ENCODE peak calls at places on chromosome 1, in five cellular contexts. Z, L, P, Y and Q are unnamed samples.

GRCh38 chr1:228358764-228359612 is 47.6 kb downstream of the TRIM11 start:
- DNase-seq in P (no peak), Y (no peak), L (no peak), Z (no peak), Q (no peak)

GRCh38 chr1:229371624-229372023 is 28.8 kb upstream of the CCSAP start:
- DNase-seq in L (no peak), Y (no peak), P (peak; percentile 98), Z (no peak), Q (no peak)

GRCh38 chr1:151047925-151048644 is 534 bp downstream of the C1orf56 start:
- DNase-seq in L (peak; percentile 50), Z (peak; percentile 84), P (no peak), Y (peak; percentile 82), Q (peak; percentile 81)

GRCh38 chr1:164611754-164612642 is 53.0 kb downstream of the PBX1 start:
- DNase-seq in L (no peak), Z (peak; percentile 90), P (peak; percentile 77), Y (no peak), Q (no peak)

GRCh38 chr1:8017495-8018310 is 8.4 kb downstream of the ERRFI1 start:
- DNase-seq in L (no peak), Y (peak; percentile 39), P (no peak), Z (no peak), Q (no peak)

GRCh38 chr1:6962956-6963915 is 178.0 kb downstream of the CAMTA1 start:
- DNase-seq in Z (peak; percentile 100), P (peak; percentile 20), Y (peak; percentile 85), L (no peak), Q (no peak)

GRCh38 chr1:35452086-35452485 is 105.1 kb downstream of the KIAA0319L start:
- DNase-seq in P (no peak), Z (no peak), Y (no peak), L (peak; percentile 12), Q (no peak)

GRCh38 chr1:103110701-103111100 is 2.4 kb upstream of the COL11A1 start:
- DNase-seq in Z (no peak), Y (peak; percentile 80), L (no peak), P (no peak), Q (no peak)

GRCh38 chr1:3714284-3714741 is 37.9 kb upstream of the CCDC27 start:
- DNase-seq in Z (no peak), L (peak; percentile 83), Y (peak; percentile 29), P (no peak), Q (no peak)